ENCODE peak calls at places on chromosomes 13 and 19, in four cellular contexts. One of them, this sample, is unnamed. For H3K79me2, the result is how much of the 10 kb centered on the place peaks cover.

GRCh38 chr19:10416083-10416379 is 4.3 kb upstream of the PDE4A start:
- DNase-seq in H1: no peak
- DNase-seq in GM12878: no peak
- DNase-seq in K562: no peak
- DNase-seq in this sample: no peak

GRCh38 chr19:16673226-16673625 is 12.3 kb downstream of the TMEM38A start:
- DNase-seq in GM12878: no peak
- DNase-seq in H1: no peak
- DNase-seq in K562: no peak
- DNase-seq in this sample: no peak

GRCh38 chr13:37127706-37128241 is 22.3 kb upstream of the CSNK1A1L start:
- DNase-seq in K562: no peak
- DNase-seq in H1: no peak
- DNase-seq in GM12878: no peak
- DNase-seq in this sample: no peak

GRCh38 chr13:93425411-93425810 is 198.8 kb downstream of the GPC6 start:
- DNase-seq in H1: no peak
- DNase-seq in GM12878: no peak
- DNase-seq in K562: no peak
- DNase-seq in this sample: no peak

GRCh38 chr13:110629735-110630134 is 14.4 kb downstream of the NAXD start:
- DNase-seq in H1: no peak
- DNase-seq in GM12878: no peak
- DNase-seq in K562: no peak
- DNase-seq in this sample: no peak

GRCh38 chr19:16225279-16226183 is 27.8 kb downstream of the AP1M1 start:
- DNase-seq in GM12878: no peak
- DNase-seq in K562: no peak
- DNase-seq in H1: no peak
- DNase-seq in this sample: no peak

GRCh38 chr19:11435833-11436313 is 438 bp downstream of the PRKCSH start:
- DNase-seq in GM12878: no peak
- DNase-seq in H1: no peak
- DNase-seq in K562: peak
- DNase-seq in this sample: no peak

GRCh38 chr13:110024646-110024980 is 238.2 kb upstream of the IRS2 start:
- DNase-seq in H1: no peak
- DNase-seq in GM12878: no peak
- DNase-seq in K562: no peak
- DNase-seq in this sample: no peak

GRCh38 chr13:110633776-110634175 is 18.4 kb downstream of the NAXD start:
- DNase-seq in GM12878: no peak
- DNase-seq in K562: no peak
- DNase-seq in H1: no peak
- DNase-seq in this sample: no peak

GRCh38 chr13:48891586-48891985 is 84.1 kb upstream of the FNDC3A start:
- DNase-seq in K562: no peak
- DNase-seq in GM12878: no peak
- DNase-seq in H1: no peak
- DNase-seq in this sample: peak

GRCh38 chr19:14517840-14518505 is at the start of gene DNAJB1:
- DNase-seq in H1: no peak
- DNase-seq in K562: peak
- DNase-seq in GM12878: no peak
- DNase-seq in this sample: no peak

GRCh38 chr19:47848871-47849473 is 10.1 kb upstream of the TPRX2 start:
- DNase-seq in K562: peak
- DNase-seq in GM12878: no peak
- DNase-seq in H1: peak
- DNase-seq in this sample: peak

GRCh38 chr13:51246411-51247298 is 24.5 kb downstream of the FAM124A start:
- DNase-seq in GM12878: no peak
- DNase-seq in K562: no peak
- DNase-seq in H1: no peak
- DNase-seq in this sample: no peak

GRCh38 chr13:99124695-99125334 is 75.8 kb upstream of the UBAC2 start:
- DNase-seq in K562: peak
- DNase-seq in H1: no peak
- DNase-seq in GM12878: peak
- DNase-seq in this sample: peak

GRCh38 chr13:105037064-105037463 is 1498.4 kb downstream of the EFNB2 start:
- DNase-seq in GM12878: no peak
- DNase-seq in H1: no peak
- DNase-seq in K562: no peak
- DNase-seq in this sample: no peak

GRCh38 chr19:54341295-54341694 is 2.3 kb upstream of the LILRA4 start:
- DNase-seq in K562: peak
- DNase-seq in H1: no peak
- DNase-seq in GM12878: no peak
- DNase-seq in this sample: no peak

GRCh38 chr19:18611327-18612050 is 1.2 kb upstream of the TMEM59L start:
- DNase-seq in H1: no peak
- DNase-seq in K562: peak
- DNase-seq in GM12878: no peak
- DNase-seq in this sample: no peak

GRCh38 chr13:29521336-29521735 is 74.2 kb downstream of the SLC7A1 start:
- DNase-seq in GM12878: no peak
- DNase-seq in H1: no peak
- DNase-seq in K562: no peak
- DNase-seq in this sample: no peak

GRCh38 chr13:75202981-75203380 is 279.0 kb downstream of the TBC1D4 start:
- DNase-seq in H1: no peak
- DNase-seq in K562: no peak
- DNase-seq in GM12878: no peak
- DNase-seq in this sample: no peak

GRCh38 chr19:52957591-52957990 is 5.1 kb downstream of the ZNF816 start:
- DNase-seq in GM12878: no peak
- DNase-seq in K562: no peak
- DNase-seq in H1: no peak
- DNase-seq in this sample: no peak

GRCh38 chr13:30884543-30884942 is 21.5 kb upstream of the MEDAG start:
- DNase-seq in H1: no peak
- DNase-seq in GM12878: no peak
- DNase-seq in K562: no peak
- DNase-seq in this sample: no peak

GRCh38 chr13:31015207-31015606 is 82.8 kb downstream of the TEX26 start:
- DNase-seq in H1: no peak
- DNase-seq in K562: no peak
- DNase-seq in GM12878: no peak
- DNase-seq in this sample: no peak

GRCh38 chr13:45300190-45300985 is 40.6 kb downstream of the TPT1 start:
- DNase-seq in K562: no peak
- DNase-seq in H1: no peak
- DNase-seq in GM12878: no peak
- DNase-seq in this sample: no peak

GRCh38 chr19:50205681-50206138 is 2.3 kb downstream of the MYH14 start:
- DNase-seq in K562: no peak
- DNase-seq in H1: no peak
- DNase-seq in GM12878: no peak
- DNase-seq in this sample: no peak

GRCh38 chr19:45117167-45117594 is 24.2 kb downstream of the PPP1R37 start:
- DNase-seq in K562: peak
- DNase-seq in H1: no peak
- DNase-seq in GM12878: peak
- DNase-seq in this sample: no peak

GRCh38 chr19:14090509-14091085 is at the start of gene SAMD1:
- DNase-seq in GM12878: no peak
- DNase-seq in K562: peak
- DNase-seq in H1: no peak
- DNase-seq in this sample: peak

GRCh38 chr19:5107432-5108122 is 138.7 kb downstream of the KDM4B start:
- DNase-seq in K562: no peak
- DNase-seq in GM12878: no peak
- DNase-seq in H1: no peak
- DNase-seq in this sample: no peak

GRCh38 chr13:63999614-64000013 is 2584.0 kb upstream of the PCDH20 start:
- DNase-seq in K562: no peak
- DNase-seq in H1: no peak
- DNase-seq in GM12878: no peak
- DNase-seq in this sample: no peak

GRCh38 chr13:30735025-30735967 is at the start of gene ALOX5AP:
- DNase-seq in GM12878: peak
- DNase-seq in H1: no peak
- DNase-seq in K562: no peak
- DNase-seq in this sample: no peak

GRCh38 chr19:55253842-55254624 is 4.8 kb downstream of the PPP6R1 start:
- DNase-seq in GM12878: peak
- DNase-seq in H1: no peak
- DNase-seq in K562: no peak
- DNase-seq in this sample: no peak

GRCh38 chr13:109529964-109530363 is 256.4 kb downstream of the IRS2 start:
- DNase-seq in H1: no peak
- DNase-seq in GM12878: no peak
- DNase-seq in K562: no peak
- DNase-seq in this sample: no peak

GRCh38 chr19:29587518-29587986 is 18.5 kb upstream of the POP4 start:
- DNase-seq in GM12878: peak
- DNase-seq in K562: no peak
- DNase-seq in H1: no peak
- DNase-seq in this sample: no peak

GRCh38 chr13:50370303-50370950 is 355.2 kb downstream of the KCNRG start:
- DNase-seq in H1: no peak
- DNase-seq in GM12878: peak
- DNase-seq in K562: no peak
- DNase-seq in this sample: no peak

GRCh38 chr13:100363874-100364273 is 224.7 kb downstream of the GGACT start:
- DNase-seq in H1: no peak
- DNase-seq in GM12878: no peak
- DNase-seq in K562: no peak
- DNase-seq in this sample: no peak

GRCh38 chr13:69008503-69008902 is 1099.1 kb upstream of the ATXN8OS start:
- DNase-seq in K562: no peak
- DNase-seq in GM12878: no peak
- DNase-seq in H1: no peak
- DNase-seq in this sample: no peak

GRCh38 chr13:20686167-20686566 is 17.3 kb upstream of the IL17D start:
- DNase-seq in K562: no peak
- DNase-seq in H1: no peak
- DNase-seq in GM12878: no peak
- DNase-seq in this sample: no peak

GRCh38 chr19:42596391-42597071 is 1.8 kb upstream of the CEACAM8 start:
- DNase-seq in K562: peak
- DNase-seq in GM12878: no peak
- DNase-seq in H1: no peak
- DNase-seq in this sample: no peak

GRCh38 chr19:3361384-3362216 is 4.8 kb upstream of the NFIC start:
- DNase-seq in K562: peak
- DNase-seq in GM12878: no peak
- DNase-seq in H1: no peak
- DNase-seq in this sample: no peak
- H3K79me2 ChIP-seq in K562: half or more
- H3K79me2 ChIP-seq in GM12878: under half
- H3K79me2 ChIP-seq in H1: under half
- H3K79me2 ChIP-seq in this sample: half or more

GRCh38 chr13:41231786-41232185 is 31.6 kb downstream of the MTRF1 start:
- DNase-seq in K562: no peak
- DNase-seq in GM12878: peak
- DNase-seq in H1: no peak
- DNase-seq in this sample: no peak
- TF ChIP-seq EGR1 in K562: no peak
- TF ChIP-seq EGR1 in GM12878: no peak
- TF ChIP-seq EGR1 in H1: no peak
- TF ChIP-seq EGR1 in this sample: no peak

GRCh38 chr19:39131255-39131755 is 5.7 kb downstream of the PAK4 start:
- DNase-seq in K562: no peak
- DNase-seq in H1: no peak
- DNase-seq in GM12878: no peak
- DNase-seq in this sample: no peak
- H3K79me2 ChIP-seq in K562: half or more
- H3K79me2 ChIP-seq in H1: half or more
- H3K79me2 ChIP-seq in GM12878: under half
- H3K79me2 ChIP-seq in this sample: half or more

DNA sequence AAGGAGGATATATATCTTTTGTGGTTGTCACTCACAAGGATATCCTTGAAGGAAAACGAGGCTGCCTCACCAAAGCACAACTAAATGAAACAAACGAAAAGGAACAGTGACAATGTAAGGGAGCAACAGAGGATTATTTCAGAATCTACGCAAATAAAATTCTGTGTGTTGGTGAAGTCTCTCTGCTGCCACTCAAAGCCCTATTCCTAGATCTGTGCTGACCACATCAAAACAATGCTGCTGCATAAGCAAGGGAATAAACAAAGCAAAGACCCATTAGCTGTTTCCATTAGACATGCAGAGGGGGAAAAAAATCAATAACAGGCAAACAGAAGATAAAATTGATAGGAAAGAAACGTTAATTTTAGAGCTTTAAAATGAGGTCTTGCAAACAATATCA is 204.4 kb downstream of the MZT1 start:
- DNase-seq in GM12878: no peak
- DNase-seq in H1: no peak
- DNase-seq in K562: no peak
- DNase-seq in this sample: no peak
- TF ChIP-seq EGR1 in GM12878: no peak
- TF ChIP-seq EGR1 in H1: no peak
- TF ChIP-seq EGR1 in K562: no peak
- TF ChIP-seq EGR1 in this sample: no peak

GRCh38 chr13:26601669-26602068 is 44.2 kb downstream of the WASF3 start:
- DNase-seq in H1: no peak
- DNase-seq in GM12878: peak
- DNase-seq in K562: peak
- DNase-seq in this sample: no peak
- H3K79me2 ChIP-seq in H1: half or more
- H3K79me2 ChIP-seq in GM12878: under half
- H3K79me2 ChIP-seq in K562: under half
- H3K79me2 ChIP-seq in this sample: under half

GRCh38 chr13:26968431-26969335 is 202.9 kb downstream of the USP12 start:
- DNase-seq in H1: no peak
- DNase-seq in K562: no peak
- DNase-seq in GM12878: no peak
- DNase-seq in this sample: no peak
- TF ChIP-seq EGR1 in H1: no peak
- TF ChIP-seq EGR1 in K562: no peak
- TF ChIP-seq EGR1 in GM12878: no peak
- TF ChIP-seq EGR1 in this sample: no peak

DNA sequence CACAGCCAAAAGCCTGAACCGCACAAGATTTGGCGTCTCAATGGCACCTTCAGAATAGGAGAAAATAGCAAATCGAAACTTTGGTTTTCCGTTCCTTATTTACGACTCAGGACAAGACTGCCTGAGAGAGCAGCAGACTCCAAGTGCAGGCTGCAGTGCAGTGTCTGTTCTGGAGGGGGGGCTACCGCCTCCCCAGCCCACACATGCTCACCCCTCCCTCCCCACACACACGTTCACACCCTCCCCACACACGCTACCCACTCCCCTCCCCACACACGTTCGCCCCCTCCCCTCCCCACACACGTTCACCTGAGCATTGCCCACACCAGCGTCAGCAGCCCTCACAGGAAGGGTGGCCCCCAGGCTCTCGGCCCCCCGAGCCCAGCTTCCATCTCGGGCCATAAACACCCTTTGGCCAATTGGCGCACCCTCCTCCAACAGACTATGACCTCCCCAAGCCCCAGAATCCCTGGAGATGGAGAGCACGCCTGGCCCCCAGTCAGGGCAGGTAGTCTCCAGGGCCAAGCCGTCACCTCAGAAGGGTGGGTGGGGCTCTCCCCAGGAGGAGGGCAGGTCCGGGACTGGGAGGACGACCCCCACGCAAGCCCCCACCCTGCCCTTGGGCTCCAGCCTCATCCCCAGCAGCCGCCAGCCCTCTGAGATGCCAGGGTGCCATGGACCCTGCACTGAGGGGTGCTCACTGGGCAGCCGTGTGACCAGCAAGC is 27.6 kb downstream of the RASA3 start:
- DNase-seq in K562: no peak
- DNase-seq in GM12878: no peak
- DNase-seq in H1: no peak
- DNase-seq in this sample: no peak
- H3K79me2 ChIP-seq in K562: under half
- H3K79me2 ChIP-seq in GM12878: under half
- H3K79me2 ChIP-seq in H1: under half
- H3K79me2 ChIP-seq in this sample: under half

This sample was measured in HCT116.